ENCODE peak calls at places on chromosome X, in seven cellular contexts. O, F, Z, C, W, D and M are unnamed samples.

GRCh38 chrX:22090181-22090580 is 58.1 kb downstream of the PHEX start:
- DNase-seq in C (no peak), D (peak), O (no peak), F (peak), Z (peak), W (no peak), M (no peak)

GRCh38 chrX:110915120-110915519 is 119.5 kb upstream of the CHRDL1 start:
- DNase-seq in O (no peak), F (peak), Z (peak), C (no peak), W (no peak), D (peak), M (no peak)

GRCh38 chrX:117095393-117095792 is 632.6 kb upstream of the CT83 start:
- DNase-seq in F (no peak), Z (no peak), C (no peak), W (no peak), O (no peak), D (no peak), M (no peak)

GRCh38 chrX:65871671-65872311 is 168.1 kb downstream of the VSIG4 start:
- DNase-seq in D (peak), O (peak), W (peak), C (peak), Z (no peak), F (no peak), M (no peak)

GRCh38 chrX:48919360-48919821 is 567 bp upstream of the PIM2 start:
- DNase-seq in C (no peak), O (no peak), Z (no peak), D (no peak), F (no peak), W (peak), M (no peak)

GRCh38 chrX:86047174-86047991 is at the start of gene CHM:
- DNase-seq in F (peak), C (no peak), W (peak), Z (peak), D (peak), O (peak), M (peak)

GRCh38 chrX:55489315-55490009 is at the start of gene USP51:
- DNase-seq in C (no peak), W (peak), O (peak), F (peak), Z (peak), D (peak), M (peak)

GRCh38 chrX:80799616-80800015 is 10.1 kb downstream of the BRWD3 start:
- DNase-seq in F (no peak), W (no peak), O (no peak), Z (no peak), D (no peak), C (no peak), M (no peak)

GRCh38 chrX:78708171-78708570 is 39.3 kb upstream of the LPAR4 start:
- DNase-seq in F (peak), W (peak), Z (peak), D (peak), C (peak), O (peak), M (no peak)

GRCh38 chrX:1487401-1487800 is 34.7 kb upstream of the ASMTL start:
- DNase-seq in D (no peak), O (no peak), Z (no peak), W (no peak), F (no peak), C (no peak), M (no peak)

GRCh38 chrX:41153453-41153852 is 68.2 kb downstream of the USP9X start:
- DNase-seq in W (peak), C (no peak), O (no peak), F (peak), Z (peak), D (no peak), M (no peak)

GRCh38 chrX:51568586-51568985 is 50.1 kb downstream of the CENPVL3 start:
- DNase-seq in Z (peak), F (peak), D (peak), O (no peak), W (no peak), C (no peak), M (no peak)

GRCh38 chrX:110454336-110454735 is 95.7 kb downstream of the RTL9 start:
- DNase-seq in W (no peak), F (no peak), D (no peak), C (no peak), Z (no peak), O (no peak), M (no peak)

GRCh38 chrX:131322646-131323045 is 33.5 kb upstream of the IGSF1 start:
- DNase-seq in W (no peak), O (no peak), D (no peak), C (no peak), F (no peak), Z (no peak), M (no peak)

GRCh38 chrX:10158279-10158939 is 1.6 kb downstream of the CLCN4 start:
- DNase-seq in W (peak), C (no peak), D (peak), O (peak), F (no peak), Z (peak), M (peak)

GRCh38 chrX:10051866-10052265 is 84.7 kb downstream of the CLDN34 start:
- DNase-seq in W (no peak), D (peak), F (no peak), C (no peak), O (no peak), Z (no peak), M (no peak)

GRCh38 chrX:133185938-133186337 is 32.2 kb downstream of the TFDP3 start:
- DNase-seq in W (no peak), C (no peak), F (no peak), Z (no peak), O (no peak), D (no peak), M (no peak)

GRCh38 chrX:53481093-53481492 is 46.9 kb upstream of the HSD17B10 start:
- DNase-seq in Z (no peak), W (peak), C (no peak), O (peak), D (no peak), F (no peak), M (no peak)

GRCh38 chrX:29948653-29949052 is 266.7 kb upstream of the MAGEB2 start:
- DNase-seq in C (no peak), W (no peak), Z (peak), F (peak), D (no peak), O (no peak), M (no peak)

GRCh38 chrX:115449742-115450141 is 111.2 kb upstream of the PLS3 start:
- DNase-seq in Z (peak), O (no peak), C (no peak), W (no peak), D (no peak), F (no peak), M (no peak)

GRCh38 chrX:98506907-98507306 is 1623.2 kb downstream of the RPA4 start:
- DNase-seq in F (no peak), O (no peak), Z (no peak), W (no peak), D (no peak), C (no peak), M (no peak)

GRCh38 chrX:130211415-130212186 is 39.8 kb downstream of the RAB33A start:
- DNase-seq in F (no peak), D (no peak), W (no peak), C (no peak), Z (no peak), O (no peak), M (no peak)

GRCh38 chrX:71315917-71316316 is 14.4 kb downstream of the ITGB1BP2 start:
- DNase-seq in O (no peak), C (no peak), F (peak), W (no peak), D (no peak), Z (no peak), M (no peak)

GRCh38 chrX:39065051-39065871 is 264.0 kb downstream of the MID1IP1 start:
- DNase-seq in C (peak), Z (no peak), F (no peak), O (peak), W (peak), D (no peak), M (peak)

GRCh38 chrX:110042521-110042920 is 39.6 kb downstream of the TMEM164 start:
- DNase-seq in O (no peak), D (no peak), W (no peak), F (peak), Z (peak), C (no peak), M (no peak)

GRCh38 chrX:101265869-101266428 is 25.2 kb downstream of the TAF7L start:
- DNase-seq in C (no peak), F (peak), Z (peak), D (no peak), O (no peak), W (no peak), M (no peak)

GRCh38 chrX:115018040-115018647 is 728 bp upstream of the IL13RA2 start:
- DNase-seq in D (peak), F (no peak), Z (no peak), C (no peak), W (peak), O (no peak), M (no peak)

GRCh38 chrX:110346681-110347080 is 12.0 kb upstream of the RTL9 start:
- DNase-seq in C (no peak), F (no peak), Z (no peak), D (peak), W (peak), O (peak), M (no peak)

GRCh38 chrX:111868726-111869638 is 7.0 kb upstream of the TRPC5OS start:
- DNase-seq in O (no peak), Z (peak), D (no peak), W (peak), F (peak), C (no peak), M (peak)

GRCh38 chrX:101450951-101451350 is 34.3 kb upstream of the ARMCX4 start:
- DNase-seq in C (no peak), Z (peak), F (peak), W (no peak), O (no peak), D (no peak), M (no peak)

GRCh38 chrX:18719852-18720251 is 12.4 kb downstream of the PPEF1 start:
- DNase-seq in D (no peak), Z (no peak), C (no peak), O (no peak), W (no peak), F (no peak), M (no peak)

GRCh38 chrX:70444326-70445196 is at the start of gene DLG3:
- DNase-seq in C (no peak), F (peak), Z (peak), O (peak), W (peak), D (no peak), M (no peak)

GRCh38 chrX:141935645-141936044 is 32.0 kb downstream of the MAGEC1 start:
- DNase-seq in F (no peak), D (no peak), C (no peak), W (no peak), O (no peak), Z (no peak), M (no peak)

GRCh38 chrX:119870626-119871131 is 854 bp downstream of the RNF113A start:
- DNase-seq in F (peak), O (no peak), C (no peak), Z (peak), W (peak), D (peak), M (no peak)

GRCh38 chrX:132092439-132093065 is 35.3 kb downstream of the FRMD7 start:
- DNase-seq in F (peak), O (peak), W (peak), D (peak), Z (peak), C (peak), M (peak)

GRCh38 chrX:109622270-109622669 is 2.7 kb downstream of the KCNE5 start:
- DNase-seq in C (no peak), D (no peak), O (no peak), F (no peak), W (no peak), Z (no peak), M (no peak)

GRCh38 chrX:63784346-63784901 is 590 bp downstream of the ARHGEF9 start:
- DNase-seq in F (no peak), W (peak), O (no peak), C (no peak), D (no peak), Z (no peak), M (no peak)

GRCh38 chrX:153766871-153767673 is 3.0 kb downstream of the PLXNB3 start:
- DNase-seq in D (no peak), Z (no peak), F (no peak), W (no peak), O (peak), C (no peak), M (no peak)

GRCh38 chrX:26783512-26784225 is 567.7 kb downstream of the MAGEB5 start:
- DNase-seq in W (peak), D (peak), O (peak), Z (peak), C (peak), F (peak), M (peak)

GRCh38 chrX:115324194-115324593 is 34.7 kb downstream of the LUZP4 start:
- DNase-seq in D (peak), O (no peak), W (no peak), Z (no peak), F (peak), C (no peak), M (no peak)

DNA sequence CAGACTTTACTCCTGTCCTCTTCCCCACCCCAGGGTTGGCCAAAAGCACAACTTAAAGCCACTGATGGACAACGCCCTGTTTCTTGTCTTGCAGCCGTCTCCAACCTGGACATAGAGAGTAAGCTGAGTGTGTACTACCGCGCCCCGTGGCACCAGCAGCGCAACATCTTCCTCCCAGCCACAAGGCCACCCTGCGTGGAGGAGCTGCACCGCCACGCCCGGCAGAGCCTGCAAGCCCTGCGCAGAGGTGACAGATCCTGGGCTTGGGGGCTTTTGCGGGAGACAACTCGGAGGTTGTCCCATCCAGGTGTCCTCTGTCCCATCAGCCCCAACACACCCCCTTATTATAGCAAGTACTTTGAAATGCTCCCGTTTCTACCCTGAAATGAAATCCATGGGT is 49.6 kb upstream of the SCML1 start:
- DNase-seq in D (no peak), Z (no peak), W (no peak), O (no peak), C (no peak), F (no peak), M (no peak)
- H2AK5ac ChIP-seq in D (no peak), Z (no peak), W (no peak), O (no peak), C (no peak), F (no peak), M (no peak)

DNA sequence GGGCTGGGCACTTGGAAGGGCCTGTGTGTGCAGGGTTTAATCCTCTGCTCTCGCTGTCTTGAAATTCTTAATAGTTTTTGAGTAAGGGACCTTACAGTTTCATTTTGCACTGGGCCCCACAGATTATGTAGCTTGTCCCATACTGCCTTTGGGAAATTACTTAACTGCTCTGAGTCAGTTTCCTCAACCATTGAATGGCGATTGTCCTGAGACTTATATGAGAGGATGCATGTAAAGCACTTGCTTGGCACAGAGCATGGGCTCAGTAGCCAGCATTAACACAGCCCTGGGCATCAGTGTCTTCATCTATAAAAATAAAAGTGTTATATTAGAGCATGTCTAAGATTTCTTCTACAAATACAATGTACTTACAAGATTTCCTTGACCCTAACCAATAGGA is 55.8 kb downstream of the CLCN5 start:
- DNase-seq in C (no peak), W (no peak), D (no peak), O (no peak), F (no peak), Z (no peak), M (no peak)
- H2AK5ac ChIP-seq in C (no peak), W (no peak), D (no peak), O (no peak), F (no peak), Z (no peak), M (no peak)

GRCh38 chrX:107739541-107739940 is 36.0 kb downstream of the TSC22D3 start:
- DNase-seq in Z (no peak), W (no peak), D (peak), F (no peak), O (no peak), C (no peak), M (no peak)
- H2AK5ac ChIP-seq in Z (no peak), W (no peak), D (no peak), F (no peak), O (no peak), C (no peak), M (no peak)

GRCh38 chrX:15973299-15973698 is 118.7 kb upstream of the AP1S2 start:
- DNase-seq in W (peak), D (peak), F (peak), Z (peak), C (peak), O (peak), M (no peak)
- H2AK5ac ChIP-seq in W (no peak), D (no peak), F (no peak), Z (no peak), C (no peak), O (no peak), M (no peak)

DNA sequence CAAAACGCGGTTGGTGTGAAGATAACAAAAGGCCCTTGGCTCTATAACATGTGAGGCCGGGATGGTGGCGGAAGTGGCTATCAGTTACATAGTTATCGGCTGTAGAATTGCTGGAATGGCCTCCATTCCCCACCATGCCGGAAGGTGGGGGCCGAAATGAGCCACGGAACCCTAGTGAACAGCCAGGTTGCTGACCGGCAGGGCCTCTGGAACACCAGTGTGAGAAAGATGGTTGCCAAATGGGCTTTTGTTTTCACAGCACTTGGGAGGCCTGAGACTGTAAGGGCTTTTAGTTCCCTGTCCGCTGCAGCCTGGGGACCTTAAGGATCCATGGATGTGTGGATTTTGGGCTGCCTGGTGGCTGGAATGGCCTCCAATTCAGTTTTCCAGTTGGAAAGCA is 23.3 kb upstream of the ARX start:
- DNase-seq in F (no peak), D (peak), C (no peak), W (no peak), O (no peak), Z (no peak), M (no peak)
- H2AK5ac ChIP-seq in F (no peak), D (no peak), C (no peak), W (no peak), O (no peak), Z (no peak), M (no peak)

GRCh38 chrX:20294284-20294683 is 27.6 kb upstream of the RPS6KA3 start:
- DNase-seq in W (no peak), O (no peak), C (no peak), Z (no peak), D (no peak), F (no peak), M (no peak)
- H2AK5ac ChIP-seq in W (no peak), O (no peak), C (no peak), Z (no peak), D (no peak), F (no peak), M (no peak)